ENCODE peak calls at places on chromosomes 16 and 17, in ten cellular contexts. One of them, this sample, is unnamed.

GRCh38 chr17:80861892-80862291 is 129.7 kb upstream of the CHMP6 start:
- DNase-seq in psoas muscle: no peak
- DNase-seq in heart left ventricle: no peak
- DNase-seq in fibroblast of lung: peak; percentile 49
- DNase-seq in CD4-positive, alpha-beta T cell: peak; percentile 45
- DNase-seq in fibroblast of pulmonary artery: peak; percentile 16
- DNase-seq in cardiac fibroblast: peak; percentile 34
- DNase-seq in natural killer cell: no peak
- DNase-seq in GM23338: peak; percentile 31
- DNase-seq in nephron progenitor cell: peak; percentile 36
- DNase-seq in this sample: peak; percentile 49

GRCh38 chr17:6510321-6511023 is 45.9 kb downstream of the PITPNM3 start:
- DNase-seq in GM23338: no peak
- DNase-seq in CD4-positive, alpha-beta T cell: no peak
- DNase-seq in psoas muscle: no peak
- DNase-seq in natural killer cell: no peak
- DNase-seq in cardiac fibroblast: no peak
- DNase-seq in nephron progenitor cell: no peak
- DNase-seq in heart left ventricle: no peak
- DNase-seq in fibroblast of pulmonary artery: no peak
- DNase-seq in fibroblast of lung: no peak
- DNase-seq in this sample: peak; percentile 6

GRCh38 chr16:21524068-21524751 is 75.2 kb upstream of the METTL9 start:
- DNase-seq in CD4-positive, alpha-beta T cell: no peak
- DNase-seq in fibroblast of pulmonary artery: no peak
- DNase-seq in fibroblast of lung: no peak
- DNase-seq in heart left ventricle: no peak
- DNase-seq in natural killer cell: no peak
- DNase-seq in cardiac fibroblast: no peak
- DNase-seq in GM23338: no peak
- DNase-seq in psoas muscle: no peak
- DNase-seq in nephron progenitor cell: no peak
- DNase-seq in this sample: no peak

GRCh38 chr16:89104930-89105571 is 11.4 kb downstream of the ACSF3 start:
- DNase-seq in heart left ventricle: no peak
- DNase-seq in cardiac fibroblast: no peak
- DNase-seq in natural killer cell: no peak
- DNase-seq in CD4-positive, alpha-beta T cell: no peak
- DNase-seq in psoas muscle: no peak
- DNase-seq in fibroblast of lung: no peak
- DNase-seq in fibroblast of pulmonary artery: no peak
- DNase-seq in nephron progenitor cell: no peak
- DNase-seq in GM23338: no peak
- DNase-seq in this sample: no peak

GRCh38 chr17:28295677-28296578 is 23.1 kb upstream of the TMEM97 start:
- DNase-seq in nephron progenitor cell: no peak
- DNase-seq in CD4-positive, alpha-beta T cell: no peak
- DNase-seq in fibroblast of pulmonary artery: no peak
- DNase-seq in cardiac fibroblast: no peak
- DNase-seq in GM23338: no peak
- DNase-seq in psoas muscle: no peak
- DNase-seq in natural killer cell: no peak
- DNase-seq in fibroblast of lung: no peak
- DNase-seq in heart left ventricle: no peak
- DNase-seq in this sample: no peak

GRCh38 chr17:18256776-18257175 is 1.8 kb downstream of the FLII start:
- DNase-seq in CD4-positive, alpha-beta T cell: no peak
- DNase-seq in psoas muscle: no peak
- DNase-seq in fibroblast of pulmonary artery: no peak
- DNase-seq in GM23338: no peak
- DNase-seq in heart left ventricle: no peak
- DNase-seq in cardiac fibroblast: no peak
- DNase-seq in natural killer cell: no peak
- DNase-seq in fibroblast of lung: no peak
- DNase-seq in nephron progenitor cell: no peak
- DNase-seq in this sample: no peak

GRCh38 chr17:76492989-76493501 is 8.2 kb downstream of the RHBDF2 start:
- DNase-seq in GM23338: no peak
- DNase-seq in fibroblast of lung: peak; percentile 91
- DNase-seq in natural killer cell: peak; percentile 59
- DNase-seq in cardiac fibroblast: peak; percentile 92
- DNase-seq in nephron progenitor cell: no peak
- DNase-seq in fibroblast of pulmonary artery: peak; percentile 87
- DNase-seq in CD4-positive, alpha-beta T cell: no peak
- DNase-seq in psoas muscle: peak; percentile 71
- DNase-seq in heart left ventricle: peak; percentile 62
- DNase-seq in this sample: peak; percentile 87

GRCh38 chr17:62631936-62632924 is 4.8 kb downstream of the MRC2 start:
- DNase-seq in CD4-positive, alpha-beta T cell: no peak
- DNase-seq in fibroblast of pulmonary artery: no peak
- DNase-seq in GM23338: peak; percentile 40
- DNase-seq in heart left ventricle: no peak
- DNase-seq in nephron progenitor cell: no peak
- DNase-seq in natural killer cell: no peak
- DNase-seq in psoas muscle: no peak
- DNase-seq in cardiac fibroblast: no peak
- DNase-seq in fibroblast of lung: no peak
- DNase-seq in this sample: no peak

GRCh38 chr16:50371936-50372595 is 3.3 kb upstream of the BRD7 start:
- DNase-seq in CD4-positive, alpha-beta T cell: no peak
- DNase-seq in GM23338: peak; percentile 56
- DNase-seq in psoas muscle: no peak
- DNase-seq in fibroblast of pulmonary artery: peak; percentile 30
- DNase-seq in nephron progenitor cell: peak; percentile 56
- DNase-seq in cardiac fibroblast: peak; percentile 27
- DNase-seq in fibroblast of lung: peak; percentile 21
- DNase-seq in heart left ventricle: no peak
- DNase-seq in natural killer cell: no peak
- DNase-seq in this sample: no peak

GRCh38 chr16:77171750-77172635 is 19.0 kb upstream of the MON1B start:
- DNase-seq in heart left ventricle: no peak
- DNase-seq in GM23338: peak; percentile 82
- DNase-seq in cardiac fibroblast: peak; percentile 78
- DNase-seq in psoas muscle: no peak
- DNase-seq in CD4-positive, alpha-beta T cell: no peak
- DNase-seq in fibroblast of pulmonary artery: peak; percentile 76
- DNase-seq in fibroblast of lung: peak; percentile 73
- DNase-seq in nephron progenitor cell: peak; percentile 35
- DNase-seq in natural killer cell: no peak
- DNase-seq in this sample: peak; percentile 65

GRCh38 chr16:81446318-81447275 is 2.0 kb downstream of the CMIP start:
- DNase-seq in CD4-positive, alpha-beta T cell: peak; percentile 45
- DNase-seq in heart left ventricle: no peak
- DNase-seq in fibroblast of pulmonary artery: no peak
- DNase-seq in GM23338: peak; percentile 44
- DNase-seq in cardiac fibroblast: peak; percentile 21
- DNase-seq in fibroblast of lung: no peak
- DNase-seq in psoas muscle: no peak
- DNase-seq in natural killer cell: no peak
- DNase-seq in nephron progenitor cell: no peak
- DNase-seq in this sample: no peak

GRCh38 chr17:56835259-56835575 is 1.3 kb downstream of the DGKE start:
- DNase-seq in GM23338: no peak
- DNase-seq in heart left ventricle: no peak
- DNase-seq in CD4-positive, alpha-beta T cell: no peak
- DNase-seq in fibroblast of lung: peak; percentile 4
- DNase-seq in fibroblast of pulmonary artery: no peak
- DNase-seq in natural killer cell: no peak
- DNase-seq in cardiac fibroblast: no peak
- DNase-seq in psoas muscle: no peak
- DNase-seq in nephron progenitor cell: peak; percentile 10
- DNase-seq in this sample: no peak

GRCh38 chr17:6608321-6608720 is 32.2 kb downstream of the KIAA0753 start:
- DNase-seq in heart left ventricle: no peak
- DNase-seq in fibroblast of pulmonary artery: no peak
- DNase-seq in natural killer cell: no peak
- DNase-seq in GM23338: no peak
- DNase-seq in CD4-positive, alpha-beta T cell: no peak
- DNase-seq in fibroblast of lung: no peak
- DNase-seq in psoas muscle: no peak
- DNase-seq in nephron progenitor cell: no peak
- DNase-seq in cardiac fibroblast: peak; percentile 48
- DNase-seq in this sample: peak; percentile 22

GRCh38 chr17:77814091-77814772 is 144.3 kb upstream of the TNRC6C start:
- DNase-seq in heart left ventricle: no peak
- DNase-seq in nephron progenitor cell: no peak
- DNase-seq in CD4-positive, alpha-beta T cell: no peak
- DNase-seq in fibroblast of lung: no peak
- DNase-seq in fibroblast of pulmonary artery: no peak
- DNase-seq in psoas muscle: no peak
- DNase-seq in cardiac fibroblast: no peak
- DNase-seq in GM23338: no peak
- DNase-seq in natural killer cell: no peak
- DNase-seq in this sample: no peak

GRCh38 chr16:83115491-83116232 is 488.9 kb downstream of the CDH13 start:
- DNase-seq in CD4-positive, alpha-beta T cell: no peak
- DNase-seq in fibroblast of pulmonary artery: no peak
- DNase-seq in cardiac fibroblast: no peak
- DNase-seq in natural killer cell: no peak
- DNase-seq in psoas muscle: no peak
- DNase-seq in nephron progenitor cell: no peak
- DNase-seq in heart left ventricle: no peak
- DNase-seq in fibroblast of lung: no peak
- DNase-seq in GM23338: no peak
- DNase-seq in this sample: no peak

GRCh38 chr16:83113811-83114210 is 487.0 kb downstream of the CDH13 start:
- DNase-seq in CD4-positive, alpha-beta T cell: no peak
- DNase-seq in heart left ventricle: no peak
- DNase-seq in fibroblast of pulmonary artery: no peak
- DNase-seq in cardiac fibroblast: no peak
- DNase-seq in fibroblast of lung: peak; percentile 47
- DNase-seq in psoas muscle: no peak
- DNase-seq in natural killer cell: no peak
- DNase-seq in nephron progenitor cell: no peak
- DNase-seq in GM23338: no peak
- DNase-seq in this sample: no peak

GRCh38 chr16:83116274-83116892 is 489.6 kb downstream of the CDH13 start:
- DNase-seq in heart left ventricle: no peak
- DNase-seq in fibroblast of lung: peak; percentile 66
- DNase-seq in nephron progenitor cell: no peak
- DNase-seq in CD4-positive, alpha-beta T cell: no peak
- DNase-seq in GM23338: peak; percentile 39
- DNase-seq in psoas muscle: no peak
- DNase-seq in natural killer cell: no peak
- DNase-seq in fibroblast of pulmonary artery: no peak
- DNase-seq in cardiac fibroblast: peak; percentile 30
- DNase-seq in this sample: no peak

GRCh38 chr16:83110221-83110768 is 483.5 kb downstream of the CDH13 start:
- DNase-seq in nephron progenitor cell: no peak
- DNase-seq in natural killer cell: no peak
- DNase-seq in fibroblast of pulmonary artery: no peak
- DNase-seq in GM23338: no peak
- DNase-seq in cardiac fibroblast: no peak
- DNase-seq in CD4-positive, alpha-beta T cell: no peak
- DNase-seq in fibroblast of lung: no peak
- DNase-seq in heart left ventricle: no peak
- DNase-seq in psoas muscle: no peak
- DNase-seq in this sample: no peak

DNA sequence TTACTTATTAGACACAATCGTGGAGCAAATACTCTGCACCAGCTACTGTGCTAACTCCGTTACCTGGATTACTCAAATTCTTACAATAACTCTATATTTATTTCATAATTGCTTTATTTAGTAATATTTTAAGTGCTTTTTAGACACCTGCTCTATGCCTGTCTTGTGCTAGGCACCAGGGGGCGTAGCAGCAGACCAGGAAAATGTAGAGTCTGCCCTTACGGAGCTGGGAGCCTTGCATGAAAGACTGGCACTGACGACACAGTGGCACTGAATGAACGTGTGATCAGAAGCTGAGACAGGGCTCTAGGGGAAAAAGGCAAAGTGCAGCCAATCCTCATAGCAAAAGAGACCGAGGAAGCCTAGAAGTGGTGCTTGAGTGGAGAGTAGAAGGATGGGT is 486.5 kb downstream of the CDH13 start:
- DNase-seq in CD4-positive, alpha-beta T cell: no peak
- DNase-seq in fibroblast of lung: peak; percentile 34
- DNase-seq in cardiac fibroblast: peak; percentile 49
- DNase-seq in nephron progenitor cell: peak; percentile 27
- DNase-seq in fibroblast of pulmonary artery: peak; percentile 45
- DNase-seq in heart left ventricle: no peak
- DNase-seq in natural killer cell: no peak
- DNase-seq in GM23338: peak; percentile 66
- DNase-seq in psoas muscle: no peak
- DNase-seq in this sample: no peak
- TF ChIP-seq CTCF in CD4-positive, alpha-beta T cell: no peak
- TF ChIP-seq CTCF in fibroblast of lung: peak; percentile 61
- TF ChIP-seq CTCF in cardiac fibroblast: peak; percentile 66
- TF ChIP-seq CTCF in nephron progenitor cell: peak; percentile 48
- TF ChIP-seq CTCF in fibroblast of pulmonary artery: peak; percentile 68
- TF ChIP-seq CTCF in heart left ventricle: peak; percentile 36
- TF ChIP-seq CTCF in natural killer cell: peak; percentile 44
- TF ChIP-seq CTCF in GM23338: peak; percentile 84
- TF ChIP-seq CTCF in psoas muscle: peak; percentile 36
- TF ChIP-seq CTCF in this sample: peak; percentile 56

GRCh38 chr16:85894266-85894665 is 4.7 kb upstream of the IRF8 start:
- DNase-seq in GM23338: peak; percentile 45
- DNase-seq in nephron progenitor cell: no peak
- DNase-seq in heart left ventricle: no peak
- DNase-seq in cardiac fibroblast: no peak
- DNase-seq in psoas muscle: no peak
- DNase-seq in fibroblast of pulmonary artery: no peak
- DNase-seq in natural killer cell: no peak
- DNase-seq in fibroblast of lung: no peak
- DNase-seq in CD4-positive, alpha-beta T cell: no peak
- DNase-seq in this sample: no peak
- TF ChIP-seq CTCF in GM23338: peak; percentile 26
- TF ChIP-seq CTCF in nephron progenitor cell: no peak
- TF ChIP-seq CTCF in heart left ventricle: no peak
- TF ChIP-seq CTCF in cardiac fibroblast: no peak
- TF ChIP-seq CTCF in psoas muscle: no peak
- TF ChIP-seq CTCF in fibroblast of pulmonary artery: no peak
- TF ChIP-seq CTCF in natural killer cell: no peak
- TF ChIP-seq CTCF in fibroblast of lung: no peak
- TF ChIP-seq CTCF in CD4-positive, alpha-beta T cell: no peak
- TF ChIP-seq CTCF in this sample: no peak

DNA sequence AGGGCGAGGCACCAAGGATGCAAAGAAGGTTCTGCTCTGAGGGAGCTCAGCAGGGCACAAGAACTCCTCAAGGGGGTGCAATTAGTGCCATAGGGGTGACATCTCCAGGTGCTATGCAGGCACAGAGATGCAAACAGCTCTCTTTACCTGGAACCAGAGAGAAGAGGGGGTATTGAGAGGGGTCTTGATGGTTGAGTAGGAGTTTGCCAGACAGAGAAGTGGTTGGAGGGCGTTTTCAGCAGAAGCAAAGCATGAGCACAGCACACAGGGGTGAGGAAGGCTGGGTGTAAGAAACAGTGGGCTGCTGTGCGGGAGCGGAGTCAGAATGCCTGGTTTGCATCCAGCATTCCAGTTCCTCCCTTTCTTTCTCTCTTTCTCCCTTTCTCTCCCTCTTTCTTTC is 81.8 kb upstream of the LHX1 start:
- DNase-seq in cardiac fibroblast: no peak
- DNase-seq in natural killer cell: no peak
- DNase-seq in fibroblast of lung: no peak
- DNase-seq in fibroblast of pulmonary artery: no peak
- DNase-seq in psoas muscle: no peak
- DNase-seq in CD4-positive, alpha-beta T cell: no peak
- DNase-seq in GM23338: no peak
- DNase-seq in nephron progenitor cell: no peak
- DNase-seq in heart left ventricle: no peak
- DNase-seq in this sample: no peak
- TF ChIP-seq CTCF in cardiac fibroblast: no peak
- TF ChIP-seq CTCF in natural killer cell: no peak
- TF ChIP-seq CTCF in fibroblast of lung: no peak
- TF ChIP-seq CTCF in fibroblast of pulmonary artery: no peak
- TF ChIP-seq CTCF in psoas muscle: no peak
- TF ChIP-seq CTCF in CD4-positive, alpha-beta T cell: no peak
- TF ChIP-seq CTCF in GM23338: no peak
- TF ChIP-seq CTCF in nephron progenitor cell: no peak
- TF ChIP-seq CTCF in heart left ventricle: no peak
- TF ChIP-seq CTCF in this sample: no peak

GRCh38 chr17:38674013-38674748 is 576 bp downstream of the EPOP start:
- DNase-seq in psoas muscle: peak; percentile 25
- DNase-seq in nephron progenitor cell: peak; percentile 34
- DNase-seq in fibroblast of pulmonary artery: no peak
- DNase-seq in heart left ventricle: peak; percentile 37
- DNase-seq in fibroblast of lung: no peak
- DNase-seq in cardiac fibroblast: no peak
- DNase-seq in CD4-positive, alpha-beta T cell: no peak
- DNase-seq in GM23338: peak; percentile 53
- DNase-seq in natural killer cell: peak; percentile 36
- DNase-seq in this sample: no peak
- TF ChIP-seq CTCF in psoas muscle: no peak
- TF ChIP-seq CTCF in nephron progenitor cell: no peak
- TF ChIP-seq CTCF in fibroblast of pulmonary artery: no peak
- TF ChIP-seq CTCF in heart left ventricle: no peak
- TF ChIP-seq CTCF in fibroblast of lung: no peak
- TF ChIP-seq CTCF in cardiac fibroblast: no peak
- TF ChIP-seq CTCF in CD4-positive, alpha-beta T cell: no peak
- TF ChIP-seq CTCF in GM23338: no peak
- TF ChIP-seq CTCF in natural killer cell: no peak
- TF ChIP-seq CTCF in this sample: no peak